ENCODE peak calls at places on chromosomes 4 and X, in eight cellular contexts. B, K, C, U, A, W, T and E are unnamed samples.

GRCh38 chr4:119659576-119659975 is 31.0 kb upstream of the PDE5A start:
- DNase-seq in B (no peak), K (peak), C (peak), U (peak), A (no peak), W (no peak), T (no peak), E (no peak)

GRCh38 chrX:48569958-48570357 is 4.3 kb upstream of the RBM3 start:
- DNase-seq in B (no peak), K (no peak), C (no peak), U (no peak), A (no peak), W (no peak), T (no peak), E (no peak)

GRCh38 chrX:48702716-48703115 is 6.2 kb downstream of the SUV39H1 start:
- DNase-seq in B (no peak), K (no peak), C (no peak), U (no peak), A (no peak), W (no peak), T (no peak), E (no peak)

GRCh38 chr4:64771149-64771548 is 361.9 kb upstream of the TECRL start:
- DNase-seq in B (no peak), K (no peak), C (peak), U (no peak), A (no peak), W (no peak), T (no peak), E (no peak)

GRCh38 chrX:136468391-136469103 is 19.2 kb upstream of the BRS3 start:
- DNase-seq in B (peak), K (no peak), C (no peak), U (no peak), A (no peak), W (no peak), T (no peak), E (peak)

GRCh38 chrX:42093756-42094155 is 170.4 kb upstream of the CASK start:
- DNase-seq in B (no peak), K (peak), C (peak), U (no peak), A (no peak), W (no peak), T (no peak), E (no peak)

GRCh38 chr4:2734618-2735017 is 21.5 kb downstream of the TNIP2 start:
- DNase-seq in B (no peak), K (no peak), C (no peak), U (no peak), A (no peak), W (no peak), T (no peak), E (no peak)

GRCh38 chr4:140156529-140157171 is 2.7 kb upstream of the MAML3 start:
- DNase-seq in B (no peak), K (no peak), C (no peak), U (no peak), A (no peak), W (no peak), T (no peak), E (no peak)

GRCh38 chrX:114626323-114626722 is 42.4 kb downstream of the HTR2C start:
- DNase-seq in B (no peak), K (peak), C (peak), U (no peak), A (no peak), W (no peak), T (peak), E (no peak)

GRCh38 chrX:72048515-72049455 is 82.9 kb downstream of the RTL5 start:
- DNase-seq in B (peak), K (no peak), C (no peak), U (no peak), A (no peak), W (no peak), T (no peak), E (no peak)

GRCh38 chrX:1587161-1587560 is 4.2 kb upstream of the AKAP17A start:
- DNase-seq in B (no peak), K (no peak), C (no peak), U (no peak), A (no peak), W (no peak), T (no peak), E (no peak)

GRCh38 chr4:128665514-128665913 is 144.0 kb upstream of the JADE1 start:
- DNase-seq in B (no peak), K (no peak), C (no peak), U (no peak), A (no peak), W (no peak), T (no peak), E (no peak)

GRCh38 chr4:187692626-187693025 is 302.9 kb upstream of the ZFP42 start:
- DNase-seq in B (no peak), K (no peak), C (no peak), U (no peak), A (no peak), W (no peak), T (no peak), E (no peak)

GRCh38 chr4:153676984-153677383 is 7.1 kb upstream of the TLR2 start:
- DNase-seq in B (no peak), K (peak), C (peak), U (no peak), A (no peak), W (no peak), T (no peak), E (no peak)

GRCh38 chrX:136528645-136529315 is 3.2 kb upstream of the VGLL1 start:
- DNase-seq in B (no peak), K (peak), C (no peak), U (peak), A (no peak), W (no peak), T (no peak), E (no peak)

GRCh38 chr4:101792056-101792575 is 1.6 kb downstream of the BANK1 start:
- DNase-seq in B (no peak), K (peak), C (peak), U (no peak), A (no peak), W (no peak), T (no peak), E (no peak)

GRCh38 chr4:7074423-7074822 is 6.6 kb upstream of the GRPEL1 start:
- DNase-seq in B (no peak), K (no peak), C (peak), U (no peak), A (no peak), W (no peak), T (no peak), E (no peak)

GRCh38 chr4:51885371-51885770 is 42.4 kb downstream of the DCUN1D4 start:
- DNase-seq in B (no peak), K (peak), C (peak), U (peak), A (no peak), W (no peak), T (no peak), E (no peak)

GRCh38 chrX:70916754-70917153 is 8.2 kb upstream of the TEX11 start:
- DNase-seq in B (no peak), K (no peak), C (no peak), U (no peak), A (no peak), W (no peak), T (no peak), E (no peak)

GRCh38 chr4:139808381-139809206 is 143.0 kb downstream of the MGST2 start:
- DNase-seq in B (peak), K (no peak), C (no peak), U (no peak), A (no peak), W (no peak), T (no peak), E (no peak)

GRCh38 chr4:17773125-17773698 is 8.2 kb downstream of the FAM184B start:
- DNase-seq in B (no peak), K (no peak), C (no peak), U (no peak), A (no peak), W (no peak), T (no peak), E (no peak)

GRCh38 chr4:86015412-86016350 is 344.2 kb downstream of the MAPK10 start:
- DNase-seq in B (no peak), K (no peak), C (no peak), U (no peak), A (no peak), W (no peak), T (no peak), E (no peak)

GRCh38 chr4:146051724-146052396 is 113.2 kb upstream of the ZNF827 start:
- DNase-seq in B (no peak), K (peak), C (peak), U (no peak), A (no peak), W (no peak), T (no peak), E (no peak)

GRCh38 chr4:103720661-103721060 is 876 bp upstream of the TACR3 start:
- DNase-seq in B (no peak), K (no peak), C (no peak), U (no peak), A (no peak), W (no peak), T (no peak), E (no peak)